ENCODE peak calls at places on chromosomes 6 and 20, in nine cellular contexts. J, I, C, F, A, Z, E, T and Y are unnamed samples.

GRCh38 chr6:160355001-160355400 is 6.8 kb downstream of the SLC22A3 start:
- DNase-seq in C (no peak), A (no peak), E (no peak), I (no peak), Z (no peak), J (no peak), T (no peak), F (no peak), Y (no peak)

GRCh38 chr6:15881150-15881549 is 218.3 kb upstream of the DTNBP1 start:
- DNase-seq in F (no peak), I (no peak), Z (no peak), C (no peak), A (no peak), E (no peak), T (no peak), J (no peak), Y (no peak)

GRCh38 chr6:136788069-136788902 is 4.0 kb downstream of the MAP3K5 start:
- DNase-seq in I (no peak), C (no peak), E (no peak), A (no peak), T (no peak), F (no peak), J (no peak), Z (no peak), Y (no peak)

GRCh38 chr6:33410711-33411631 is at the start of gene PHF1:
- DNase-seq in F (peak; percentile 76), A (peak; percentile 95), C (peak; percentile 84), T (no peak), Z (peak; percentile 77), E (peak; percentile 60), J (no peak), I (peak; percentile 94), Y (peak; percentile 94)

GRCh38 chr6:42423244-42423643 is 28.5 kb downstream of the TRERF1 start:
- DNase-seq in T (no peak), A (no peak), J (peak; percentile 61), C (no peak), E (no peak), I (no peak), F (no peak), Z (no peak), Y (no peak)

GRCh38 chr6:6725120-6725833 is 136.8 kb downstream of the LY86 start:
- DNase-seq in A (no peak), C (no peak), I (no peak), Z (no peak), F (no peak), T (peak; percentile 66), J (no peak), E (no peak), Y (no peak)

GRCh38 chr20:58511364-58511763 is 3.8 kb downstream of the APCDD1L start:
- DNase-seq in Z (no peak), T (no peak), A (no peak), E (no peak), F (no peak), I (no peak), J (no peak), C (no peak), Y (peak; percentile 22)

GRCh38 chr6:33620158-33620583 is 951 bp upstream of the ITPR3 start:
- DNase-seq in C (peak; percentile 63), A (peak; percentile 84), E (no peak), I (peak; percentile 88), F (peak; percentile 49), J (no peak), Z (peak; percentile 74), T (no peak), Y (no peak)

GRCh38 chr6:163327936-163328335 is 86.6 kb upstream of the QKI start:
- DNase-seq in J (no peak), E (no peak), C (no peak), I (no peak), A (no peak), T (no peak), Z (no peak), F (no peak), Y (no peak)

GRCh38 chr6:61887425-61887824 is 398.6 kb downstream of the KHDRBS2 start:
- DNase-seq in Z (no peak), A (no peak), I (no peak), E (no peak), J (no peak), C (no peak), T (no peak), F (no peak), Y (no peak)

GRCh38 chr20:2206957-2207769 is 88.6 kb upstream of the TGM3 start:
- DNase-seq in Z (peak; percentile 84), J (peak; percentile 19), T (peak; percentile 39), A (peak; percentile 96), F (peak; percentile 43), I (peak; percentile 96), E (peak; percentile 29), C (peak; percentile 81), Y (no peak)

GRCh38 chr6:157273756-157274088 is 49.6 kb downstream of the TMEM242 start:
- DNase-seq in E (peak; percentile 31), I (peak; percentile 88), J (no peak), Z (peak; percentile 35), F (no peak), A (peak; percentile 91), T (no peak), C (peak; percentile 62), Y (no peak)

GRCh38 chr20:39778847-39779641 is 816.9 kb downstream of the DHX35 start:
- DNase-seq in A (no peak), T (no peak), E (no peak), I (no peak), C (no peak), F (no peak), J (no peak), Z (no peak), Y (no peak)

GRCh38 chr6:144675231-144675861 is 390.2 kb downstream of the UTRN start:
- DNase-seq in T (no peak), E (no peak), Z (no peak), F (no peak), C (peak; percentile 69), I (no peak), J (peak; percentile 24), A (no peak), Y (no peak)

GRCh38 chr20:48831702-48832422 is 4.1 kb upstream of the PREX1 start:
- DNase-seq in A (peak; percentile 70), I (no peak), E (no peak), J (no peak), C (peak; percentile 22), T (no peak), F (no peak), Z (peak; percentile 68), Y (no peak)

GRCh38 chr6:82270791-82271392 is 23.3 kb upstream of the IBTK start:
- DNase-seq in Z (no peak), A (no peak), T (no peak), I (no peak), C (no peak), J (peak; percentile 15), F (no peak), E (peak; percentile 24), Y (no peak)

GRCh38 chr20:38190936-38191371 is 25.9 kb upstream of the TGM2 start:
- DNase-seq in E (no peak), F (no peak), J (no peak), T (no peak), Z (no peak), C (no peak), A (no peak), I (no peak), Y (no peak)

GRCh38 chr20:45017859-45018258 is 51.5 kb downstream of the STK4 start:
- DNase-seq in T (no peak), E (no peak), F (no peak), I (no peak), C (no peak), J (no peak), A (no peak), Z (no peak), Y (no peak)

GRCh38 chr6:44176935-44177509 is 18.4 kb downstream of the CAPN11 start:
- DNase-seq in E (no peak), A (no peak), C (no peak), T (no peak), J (peak; percentile 41), F (no peak), Z (no peak), I (no peak), Y (no peak)

GRCh38 chr6:100176321-100176950 is 182.4 kb upstream of the MCHR2 start:
- DNase-seq in C (no peak), T (no peak), Z (no peak), E (peak; percentile 8), A (no peak), J (no peak), I (no peak), F (no peak), Y (no peak)

GRCh38 chr6:42428326-42429041 is 23.2 kb downstream of the TRERF1 start:
- DNase-seq in A (peak; percentile 71), T (no peak), C (no peak), Z (no peak), J (no peak), I (no peak), F (no peak), E (no peak), Y (no peak)

GRCh38 chr6:38153076-38153475 is 333.5 kb downstream of the ZFAND3 start:
- DNase-seq in Z (no peak), I (peak; percentile 77), J (no peak), A (no peak), C (no peak), E (no peak), T (no peak), F (no peak), Y (no peak)
- TF ChIP-seq POLR2A in Z (no peak), I (no peak), J (no peak), A (no peak), C (no peak), E (no peak), T (no peak), F (no peak), Y (no peak)

DNA sequence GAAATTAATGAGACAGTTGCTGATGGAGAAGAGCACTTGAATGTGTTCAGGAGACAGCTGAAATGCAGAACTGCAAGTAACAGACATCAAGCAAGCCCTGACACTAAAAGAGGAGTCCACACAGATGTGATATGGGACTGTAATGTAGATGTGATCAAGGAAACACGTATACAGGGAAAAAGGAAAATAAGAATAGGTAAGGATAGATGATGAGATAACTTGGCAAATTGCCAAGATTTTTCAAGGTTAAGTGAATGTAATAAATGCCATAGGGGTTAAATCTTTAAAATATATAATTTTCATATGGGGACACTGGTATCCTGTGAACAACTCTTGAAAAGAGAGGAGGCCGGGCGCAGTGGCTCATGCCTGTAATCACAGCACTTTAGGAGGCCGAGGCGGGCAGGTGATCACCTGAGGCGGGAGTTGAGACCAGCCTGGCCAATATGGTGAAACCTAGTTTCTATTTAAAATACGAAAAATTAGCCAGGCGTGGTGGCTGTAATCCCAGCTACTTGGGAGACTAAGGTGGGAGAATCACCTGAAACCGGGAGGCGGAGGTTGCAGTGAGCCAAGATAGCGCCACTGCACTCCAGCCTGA is 7.2 kb upstream of the SNX14 start:
- DNase-seq in E (no peak), A (no peak), T (no peak), C (no peak), J (no peak), F (no peak), Z (no peak), I (no peak), Y (no peak)
- TF ChIP-seq POLR2AphosphoS5 in E (peak; percentile 48), A (no peak), T (no peak), C (no peak), J (no peak), F (no peak), Z (no peak), I (no peak), Y (no peak)

GRCh38 chr6:13428528-13429405 is 58.6 kb downstream of the GFOD1 start:
- DNase-seq in T (no peak), A (peak; percentile 75), C (no peak), J (peak; percentile 27), F (no peak), Z (no peak), I (no peak), E (no peak), Y (no peak)
- H3K4me3 ChIP-seq in T (no peak overlapping the region), A (no peak overlapping the region), C (no peak overlapping the region), J (peak overlapping the region; percentile 43), F (no peak overlapping the region), Z (no peak overlapping the region), I (no peak overlapping the region), E (no peak overlapping the region), Y (no peak overlapping the region)

GRCh38 chr6:39791850-39792500 is at the start of gene DAAM2:
- DNase-seq in I (peak; percentile 94), E (no peak), T (no peak), C (peak; percentile 50), A (peak; percentile 80), Z (peak; percentile 64), J (no peak), F (no peak), Y (no peak)
- TF ChIP-seq POLR2A in I (peak; percentile 52), E (no peak), T (peak; percentile 21), C (no peak), A (no peak), Z (no peak), J (no peak), F (no peak), Y (peak; percentile 62)